ENCODE peak calls at places on chromosomes 3 and 15, in seven cellular contexts. One of them, this sample, is unnamed.

GRCh38 chr3:141405581-141405980 is 37.3 kb downstream of the ZBTB38 start:
- DNase-seq in HCT116: no peak
- DNase-seq in IMR-90: peak
- DNase-seq in breast epithelium: no peak
- DNase-seq in body of pancreas: no peak
- DNase-seq in H54: no peak
- DNase-seq in lower leg skin: no peak
- DNase-seq in this sample: no peak

GRCh38 chr3:15610083-15610482 is 8.5 kb downstream of the BTD start:
- DNase-seq in IMR-90: peak
- DNase-seq in H54: peak
- DNase-seq in lower leg skin: no peak
- DNase-seq in HCT116: peak
- DNase-seq in body of pancreas: peak
- DNase-seq in breast epithelium: no peak
- DNase-seq in this sample: no peak

GRCh38 chr3:66452247-66453040 is 48.4 kb downstream of the LRIG1 start:
- DNase-seq in breast epithelium: no peak
- DNase-seq in HCT116: no peak
- DNase-seq in H54: no peak
- DNase-seq in IMR-90: no peak
- DNase-seq in body of pancreas: no peak
- DNase-seq in lower leg skin: no peak
- DNase-seq in this sample: no peak

GRCh38 chr3:65741540-65741939 is 297.2 kb downstream of the MAGI1 start:
- DNase-seq in breast epithelium: no peak
- DNase-seq in lower leg skin: no peak
- DNase-seq in body of pancreas: no peak
- DNase-seq in IMR-90: no peak
- DNase-seq in HCT116: no peak
- DNase-seq in H54: no peak
- DNase-seq in this sample: no peak

GRCh38 chr3:193782280-193782654 is 189.3 kb downstream of the OPA1 start:
- DNase-seq in IMR-90: no peak
- DNase-seq in body of pancreas: peak
- DNase-seq in breast epithelium: peak
- DNase-seq in lower leg skin: no peak
- DNase-seq in H54: no peak
- DNase-seq in HCT116: peak
- DNase-seq in this sample: no peak

GRCh38 chr3:32280262-32280910 is 41.9 kb downstream of the CMTM8 start:
- DNase-seq in breast epithelium: no peak
- DNase-seq in body of pancreas: no peak
- DNase-seq in lower leg skin: no peak
- DNase-seq in HCT116: peak
- DNase-seq in H54: no peak
- DNase-seq in IMR-90: no peak
- DNase-seq in this sample: no peak

GRCh38 chr15:33722005-33722672 is 246.2 kb upstream of the CHRM5 start:
- DNase-seq in HCT116: no peak
- DNase-seq in IMR-90: peak
- DNase-seq in body of pancreas: no peak
- DNase-seq in lower leg skin: no peak
- DNase-seq in breast epithelium: no peak
- DNase-seq in H54: no peak
- DNase-seq in this sample: peak

GRCh38 chr3:130850846-130851245 is 43.0 kb upstream of the ATP2C1 start:
- DNase-seq in HCT116: no peak
- DNase-seq in breast epithelium: no peak
- DNase-seq in IMR-90: no peak
- DNase-seq in H54: no peak
- DNase-seq in lower leg skin: no peak
- DNase-seq in body of pancreas: no peak
- DNase-seq in this sample: peak

GRCh38 chr3:126678691-126679317 is 23.9 kb upstream of the TXNRD3 start:
- DNase-seq in IMR-90: no peak
- DNase-seq in lower leg skin: no peak
- DNase-seq in breast epithelium: peak
- DNase-seq in H54: no peak
- DNase-seq in HCT116: no peak
- DNase-seq in body of pancreas: no peak
- DNase-seq in this sample: no peak

GRCh38 chr3:59280113-59280512 is 230.3 kb upstream of the CFAP20DC start:
- DNase-seq in HCT116: no peak
- DNase-seq in IMR-90: no peak
- DNase-seq in breast epithelium: no peak
- DNase-seq in lower leg skin: no peak
- DNase-seq in H54: no peak
- DNase-seq in body of pancreas: no peak
- DNase-seq in this sample: no peak

GRCh38 chr3:124558898-124559649 is 171.2 kb upstream of the UMPS start:
- DNase-seq in H54: peak
- DNase-seq in body of pancreas: peak
- DNase-seq in HCT116: peak
- DNase-seq in lower leg skin: peak
- DNase-seq in breast epithelium: peak
- DNase-seq in IMR-90: peak
- DNase-seq in this sample: peak

GRCh38 chr15:95733931-95734330 is 596.6 kb upstream of the NR2F2 start:
- DNase-seq in HCT116: no peak
- DNase-seq in lower leg skin: no peak
- DNase-seq in breast epithelium: no peak
- DNase-seq in IMR-90: no peak
- DNase-seq in body of pancreas: no peak
- DNase-seq in H54: no peak
- DNase-seq in this sample: no peak

GRCh38 chr15:95737051-95737450 is 593.4 kb upstream of the NR2F2 start:
- DNase-seq in HCT116: no peak
- DNase-seq in IMR-90: no peak
- DNase-seq in body of pancreas: no peak
- DNase-seq in H54: no peak
- DNase-seq in breast epithelium: no peak
- DNase-seq in lower leg skin: no peak
- DNase-seq in this sample: no peak

GRCh38 chr15:95739161-95739560 is 591.3 kb upstream of the NR2F2 start:
- DNase-seq in lower leg skin: no peak
- DNase-seq in H54: no peak
- DNase-seq in body of pancreas: no peak
- DNase-seq in IMR-90: no peak
- DNase-seq in breast epithelium: no peak
- DNase-seq in HCT116: no peak
- DNase-seq in this sample: no peak

GRCh38 chr15:95734422-95735316 is 595.8 kb upstream of the NR2F2 start:
- DNase-seq in IMR-90: no peak
- DNase-seq in breast epithelium: no peak
- DNase-seq in H54: no peak
- DNase-seq in HCT116: no peak
- DNase-seq in body of pancreas: no peak
- DNase-seq in lower leg skin: no peak
- DNase-seq in this sample: no peak
- TF ChIP-seq POLR2A in IMR-90: no peak
- TF ChIP-seq POLR2A in breast epithelium: no peak
- TF ChIP-seq POLR2A in H54: no peak
- TF ChIP-seq POLR2A in HCT116: no peak
- TF ChIP-seq POLR2A in body of pancreas: no peak
- TF ChIP-seq POLR2A in lower leg skin: no peak
- TF ChIP-seq POLR2A in this sample: no peak

GRCh38 chr15:61401903-61402698 is 173.0 kb upstream of the RORA start:
- DNase-seq in lower leg skin: no peak
- DNase-seq in H54: no peak
- DNase-seq in body of pancreas: no peak
- DNase-seq in HCT116: no peak
- DNase-seq in breast epithelium: no peak
- DNase-seq in IMR-90: no peak
- DNase-seq in this sample: no peak

GRCh38 chr15:61398310-61398709 is 169.2 kb upstream of the RORA start:
- DNase-seq in breast epithelium: no peak
- DNase-seq in lower leg skin: no peak
- DNase-seq in HCT116: no peak
- DNase-seq in IMR-90: no peak
- DNase-seq in H54: no peak
- DNase-seq in body of pancreas: no peak
- DNase-seq in this sample: no peak

GRCh38 chr15:61404567-61404966 is 175.5 kb upstream of the RORA start:
- DNase-seq in HCT116: no peak
- DNase-seq in body of pancreas: no peak
- DNase-seq in IMR-90: no peak
- DNase-seq in lower leg skin: no peak
- DNase-seq in breast epithelium: no peak
- DNase-seq in H54: no peak
- DNase-seq in this sample: no peak

GRCh38 chr15:61403884-61404283 is 174.8 kb upstream of the RORA start:
- DNase-seq in body of pancreas: no peak
- DNase-seq in IMR-90: no peak
- DNase-seq in HCT116: no peak
- DNase-seq in H54: no peak
- DNase-seq in lower leg skin: no peak
- DNase-seq in breast epithelium: no peak
- DNase-seq in this sample: no peak
- TF ChIP-seq POLR2A in body of pancreas: no peak
- TF ChIP-seq POLR2A in IMR-90: no peak
- TF ChIP-seq POLR2A in HCT116: no peak
- TF ChIP-seq POLR2A in H54: no peak
- TF ChIP-seq POLR2A in lower leg skin: no peak
- TF ChIP-seq POLR2A in breast epithelium: no peak
- TF ChIP-seq POLR2A in this sample: no peak

GRCh38 chr3:97820780-97821179 is 1.0 kb upstream of the CRYBG3 start:
- DNase-seq in lower leg skin: no peak
- DNase-seq in breast epithelium: no peak
- DNase-seq in IMR-90: no peak
- DNase-seq in H54: no peak
- DNase-seq in body of pancreas: no peak
- DNase-seq in HCT116: no peak
- DNase-seq in this sample: no peak

GRCh38 chr3:97823503-97824004 is 1.7 kb downstream of the CRYBG3 start:
- DNase-seq in lower leg skin: no peak
- DNase-seq in HCT116: no peak
- DNase-seq in breast epithelium: no peak
- DNase-seq in body of pancreas: peak
- DNase-seq in H54: no peak
- DNase-seq in IMR-90: no peak
- DNase-seq in this sample: no peak

GRCh38 chr3:97823081-97823480 is 1.3 kb downstream of the CRYBG3 start:
- DNase-seq in IMR-90: no peak
- DNase-seq in H54: no peak
- DNase-seq in breast epithelium: no peak
- DNase-seq in lower leg skin: no peak
- DNase-seq in body of pancreas: no peak
- DNase-seq in HCT116: no peak
- DNase-seq in this sample: no peak

GRCh38 chr3:97821413-97821809 is 400 bp upstream of the CRYBG3 start:
- DNase-seq in lower leg skin: peak
- DNase-seq in breast epithelium: peak
- DNase-seq in body of pancreas: peak
- DNase-seq in HCT116: no peak
- DNase-seq in IMR-90: no peak
- DNase-seq in H54: no peak
- DNase-seq in this sample: no peak

DNA sequence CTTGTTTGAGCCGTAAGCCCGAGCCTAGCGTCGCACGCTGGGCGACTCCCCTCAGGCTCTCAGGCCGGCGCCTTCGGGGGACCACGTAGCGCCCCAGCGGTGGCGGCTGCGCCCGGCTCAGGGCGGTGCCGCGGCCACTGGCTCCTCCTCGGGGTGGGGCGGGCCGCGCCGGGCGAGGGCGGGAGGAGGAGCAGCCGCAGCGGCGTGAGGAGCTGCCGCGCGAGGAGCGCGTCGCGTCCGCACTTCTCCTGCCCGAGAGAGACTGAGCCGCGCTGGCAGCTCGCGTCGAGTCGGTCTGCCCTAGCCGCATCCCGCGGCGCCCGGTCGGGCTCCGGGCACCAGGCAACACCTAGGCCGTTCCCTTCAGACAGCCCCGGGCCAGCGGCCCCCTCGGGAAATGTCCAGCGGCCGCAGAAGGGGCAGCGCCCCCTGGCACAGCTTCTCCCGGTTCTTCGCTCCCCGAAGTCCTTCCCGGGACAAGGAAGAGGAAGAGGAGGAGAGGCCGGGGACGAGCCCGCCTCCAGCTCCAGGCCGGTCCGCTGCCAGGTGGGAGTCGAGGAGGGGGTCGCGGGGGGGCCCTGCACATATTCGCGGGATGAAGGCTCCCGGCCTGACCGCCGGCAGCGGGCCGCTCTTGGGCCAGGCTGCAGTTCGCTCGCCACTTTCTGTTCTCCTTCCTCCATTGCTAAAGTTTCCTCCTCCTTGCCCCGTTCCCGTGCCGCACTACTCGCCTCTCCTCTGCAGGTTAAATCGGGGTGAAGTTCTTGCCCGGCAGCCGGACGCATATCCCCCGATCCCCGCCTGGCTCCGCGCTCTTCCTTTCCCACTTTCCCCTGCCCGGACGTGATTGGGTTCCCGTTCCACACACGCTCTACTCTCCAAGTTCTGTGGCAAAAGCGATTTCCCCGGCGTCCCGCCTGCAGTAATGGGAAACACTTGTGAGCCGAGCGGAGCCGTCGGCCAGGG is at the start of gene CRYBG3:
- DNase-seq in IMR-90: peak
- DNase-seq in breast epithelium: peak
- DNase-seq in lower leg skin: peak
- DNase-seq in H54: peak
- DNase-seq in HCT116: peak
- DNase-seq in body of pancreas: peak
- DNase-seq in this sample: peak
- TF ChIP-seq POLR2A in IMR-90: peak
- TF ChIP-seq POLR2A in breast epithelium: peak
- TF ChIP-seq POLR2A in lower leg skin: no peak
- TF ChIP-seq POLR2A in H54: peak
- TF ChIP-seq POLR2A in HCT116: no peak
- TF ChIP-seq POLR2A in body of pancreas: peak
- TF ChIP-seq POLR2A in this sample: no peak

GRCh38 chr3:149277338-149277813 is 55.7 kb upstream of the CP start:
- DNase-seq in HCT116: no peak
- DNase-seq in breast epithelium: no peak
- DNase-seq in body of pancreas: no peak
- DNase-seq in IMR-90: peak
- DNase-seq in H54: peak
- DNase-seq in lower leg skin: no peak
- DNase-seq in this sample: no peak
- TF ChIP-seq POLR2A in HCT116: no peak
- TF ChIP-seq POLR2A in breast epithelium: no peak
- TF ChIP-seq POLR2A in body of pancreas: no peak
- TF ChIP-seq POLR2A in IMR-90: no peak
- TF ChIP-seq POLR2A in H54: no peak
- TF ChIP-seq POLR2A in lower leg skin: no peak
- TF ChIP-seq POLR2A in this sample: no peak

This sample was measured in erythroblast.